ENCODE peak calls at places on chromosomes 2 and 18, in four cellular contexts. Y is A172; S is activated CD8-positive, alpha-beta memory T cell treated with anti-CD3 and anti-CD28 coated beads for 24 hours; H is body of pancreas. Q is an unnamed sample.

GRCh38 chr2:133200684-133201421 is 367.4 kb downstream of the NCKAP5 start:
- DNase-seq in Y (peak; percentile 95), S (no peak), H (no peak), Q (no peak)

GRCh38 chr2:233145726-233146125 is 85.6 kb downstream of the INPP5D start:
- DNase-seq in Y (no peak), S (no peak), H (no peak), Q (no peak)

GRCh38 chr2:175557810-175558377 is 376.4 kb upstream of the ATP5MC3 start:
- DNase-seq in Y (no peak), S (no peak), H (no peak), Q (no peak)

GRCh38 chr2:80288576-80288975 is 16.0 kb downstream of the LRRTM1 start:
- DNase-seq in Y (no peak), S (no peak), H (peak; percentile 6), Q (no peak)

GRCh38 chr2:98807221-98807620 is 76.3 kb upstream of the MGAT4A start:
- DNase-seq in Y (peak; percentile 14), S (no peak), H (no peak), Q (no peak)

GRCh38 chr2:171318463-171318934 is 115.3 kb downstream of the METTL8 start:
- DNase-seq in Y (no peak), S (no peak), H (no peak), Q (peak; percentile 31)

GRCh38 chr2:50769416-50769815 is 262.5 kb downstream of the NRXN1 start:
- DNase-seq in Y (no peak), S (no peak), H (peak; percentile 49), Q (no peak)

GRCh38 chr18:48886520-48887293 is 64.1 kb downstream of the SMAD7 start:
- DNase-seq in Y (no peak), S (no peak), H (no peak), Q (no peak)

GRCh38 chr2:28567076-28567471 is 71.2 kb downstream of the PLB1 start:
- DNase-seq in Y (no peak), S (no peak), H (peak; percentile 40), Q (no peak)

GRCh38 chr2:159938375-159938774 is 124.0 kb downstream of the PLA2R1 start:
- DNase-seq in Y (no peak), S (no peak), H (no peak), Q (no peak)

GRCh38 chr2:176584333-176584732 is 315.1 kb downstream of the MTX2 start:
- DNase-seq in Y (peak; percentile 45), S (no peak), H (no peak), Q (no peak)

GRCh38 chr2:135916232-135916631 is 40.0 kb upstream of the MCM6 start:
- DNase-seq in Y (peak; percentile 40), S (no peak), H (no peak), Q (no peak)

GRCh38 chr2:19035238-19035637 is 323.2 kb downstream of the OSR1 start:
- DNase-seq in Y (no peak), S (no peak), H (peak; percentile 18), Q (no peak)

GRCh38 chr18:74283255-74283554 is 8.6 kb downstream of the CYB5A start:
- DNase-seq in Y (no peak), S (no peak), H (no peak), Q (no peak)

GRCh38 chr2:1309507-1309906 is 103.8 kb upstream of the TPO start:
- DNase-seq in Y (no peak), S (no peak), H (no peak), Q (no peak)

GRCh38 chr2:200373973-200374416 is 67.5 kb downstream of the SPATS2L start:
- DNase-seq in Y (no peak), S (no peak), H (no peak), Q (peak; percentile 21)